ENCODE peak calls at places on chromosomes 3 and 15, in eight cellular contexts. L is T-helper 2 cell; O is AG10803; E is stimulated activated CD8-positive, alpha-beta memory T cell treated with anti-CD3 and anti-CD28 coated beads, Interleukin-7, amount 100 ng/mL, for 1 hour; G is dorsolateral prefrontal cortex; A is activated naive CD4-positive, alpha-beta T cell; M is endothelial cell; V is lower lobe of right lung. I is an unnamed sample.

GRCh38 chr3:157857461-157857860 is 248.8 kb downstream of the SHOX2 start:
- DNase-seq in L (no peak), O (peak), E (no peak), G (no peak), A (no peak), M (no peak), V (no peak), I (no peak)

GRCh38 chr3:71208273-71209095 is 375.0 kb downstream of the FOXP1 start:
- DNase-seq in L (no peak), O (no peak), E (no peak), G (no peak), A (no peak), M (no peak), V (no peak), I (no peak)

GRCh38 chr3:136954246-136954645 is 3.5 kb upstream of the IL20RB start:
- DNase-seq in L (no peak), O (peak), E (no peak), G (no peak), A (no peak), M (no peak), V (no peak), I (no peak)

GRCh38 chr3:189353988-189354735 is 182.4 kb downstream of the TPRG1 start:
- DNase-seq in L (no peak), O (no peak), E (no peak), G (no peak), A (no peak), M (no peak), V (no peak), I (no peak)

GRCh38 chr15:27861171-27861570 is 237.9 kb downstream of the OCA2 start:
- DNase-seq in L (no peak), O (no peak), E (no peak), G (no peak), A (no peak), M (no peak), V (no peak), I (no peak)

GRCh38 chr15:36917411-36918267 is 182.7 kb downstream of the MEIS2 start:
- DNase-seq in L (no peak), O (no peak), E (no peak), G (no peak), A (no peak), M (no peak), V (no peak), I (no peak)

GRCh38 chr3:183073839-183074615 is 25.3 kb downstream of the MCCC1 start:
- DNase-seq in L (no peak), O (no peak), E (no peak), G (no peak), A (no peak), M (no peak), V (no peak), I (no peak)

GRCh38 chr3:138442996-138443395 is 8.6 kb downstream of the ESYT3 start:
- DNase-seq in L (no peak), O (peak), E (no peak), G (no peak), A (no peak), M (no peak), V (no peak), I (no peak)

GRCh38 chr3:104206925-104207324 is 1159.8 kb upstream of the ALCAM start:
- DNase-seq in L (no peak), O (no peak), E (no peak), G (no peak), A (no peak), M (no peak), V (no peak), I (no peak)

GRCh38 chr3:123540285-123540684 is 44.6 kb downstream of the HACD2 start:
- DNase-seq in L (no peak), O (no peak), E (no peak), G (no peak), A (no peak), M (no peak), V (no peak), I (no peak)

GRCh38 chr15:66886241-66886675 is 179.1 kb upstream of the SMAD3 start:
- DNase-seq in L (no peak), O (no peak), E (no peak), G (no peak), A (no peak), M (no peak), V (no peak), I (no peak)

GRCh38 chr15:80804970-80805495 is 25.9 kb downstream of the CEMIP start:
- DNase-seq in L (no peak), O (no peak), E (no peak), G (no peak), A (no peak), M (no peak), V (no peak), I (no peak)

GRCh38 chr15:69120732-69121131 is 39.7 kb upstream of the GLCE start:
- DNase-seq in L (no peak), O (no peak), E (no peak), G (no peak), A (no peak), M (no peak), V (no peak), I (no peak)

GRCh38 chr15:73593278-73594074 is 39.7 kb downstream of the NPTN start:
- DNase-seq in L (no peak), O (no peak), E (no peak), G (no peak), A (no peak), M (no peak), V (no peak), I (no peak)

GRCh38 chr3:28856796-28857195 is 424.1 kb upstream of the RBMS3 start:
- DNase-seq in L (no peak), O (no peak), E (no peak), G (no peak), A (no peak), M (no peak), V (no peak), I (no peak)

GRCh38 chr3:100402150-100402706 is 889 bp downstream of the LNP1 start:
- DNase-seq in L (no peak), O (peak), E (no peak), G (no peak), A (no peak), M (no peak), V (no peak), I (no peak)

GRCh38 chr3:128016502-128016901 is 35.7 kb upstream of the SEC61A1 start:
- DNase-seq in L (no peak), O (no peak), E (no peak), G (no peak), A (no peak), M (no peak), V (no peak), I (no peak)